ENCODE peak calls at places on chromosomes 6 and 20, in five cellular contexts. One of them, this sample, is unnamed.

GRCh38 chr6:37582309-37582708 is 82.6 kb upstream of the CCDC167 start:
- DNase-seq in brain microvascular endothelial cell: no peak
- DNase-seq in AG04449: peak; percentile 28
- DNase-seq in hepatocyte: no peak
- DNase-seq in H1: no peak
- DNase-seq in this sample: no peak

GRCh38 chr20:16385462-16385861 is 187.8 kb downstream of the KIF16B start:
- DNase-seq in H1: no peak
- DNase-seq in hepatocyte: no peak
- DNase-seq in brain microvascular endothelial cell: no peak
- DNase-seq in AG04449: no peak
- DNase-seq in this sample: no peak

GRCh38 chr6:44051516-44051915 is 75.7 kb downstream of the MRPL14 start:
- DNase-seq in brain microvascular endothelial cell: peak; percentile 80
- DNase-seq in hepatocyte: peak; percentile 64
- DNase-seq in AG04449: no peak
- DNase-seq in H1: no peak
- DNase-seq in this sample: peak; percentile 70

GRCh38 chr20:18977441-18977840 is 163.9 kb downstream of the SCP2D1 start:
- DNase-seq in brain microvascular endothelial cell: no peak
- DNase-seq in H1: no peak
- DNase-seq in hepatocyte: no peak
- DNase-seq in AG04449: no peak
- DNase-seq in this sample: no peak

GRCh38 chr6:144343736-144344428 is 58.7 kb downstream of the UTRN start:
- DNase-seq in H1: no peak
- DNase-seq in brain microvascular endothelial cell: no peak
- DNase-seq in hepatocyte: no peak
- DNase-seq in AG04449: no peak
- DNase-seq in this sample: peak; percentile 33

GRCh38 chr20:2793471-2793870 is 7.0 kb downstream of the CPXM1 start:
- DNase-seq in H1: no peak
- DNase-seq in hepatocyte: no peak
- DNase-seq in brain microvascular endothelial cell: no peak
- DNase-seq in AG04449: no peak
- DNase-seq in this sample: no peak

GRCh38 chr6:24709014-24709711 is 9.8 kb downstream of the C6orf62 start:
- DNase-seq in H1: no peak
- DNase-seq in brain microvascular endothelial cell: no peak
- DNase-seq in hepatocyte: no peak
- DNase-seq in AG04449: no peak
- DNase-seq in this sample: no peak

GRCh38 chr6:63348836-63349235 is 29.1 kb upstream of the LGSN start:
- DNase-seq in H1: no peak
- DNase-seq in AG04449: no peak
- DNase-seq in brain microvascular endothelial cell: no peak
- DNase-seq in hepatocyte: no peak
- DNase-seq in this sample: no peak

GRCh38 chr6:12911387-12911960 is 194.9 kb downstream of the PHACTR1 start:
- DNase-seq in brain microvascular endothelial cell: peak; percentile 4
- DNase-seq in hepatocyte: peak; percentile 50
- DNase-seq in H1: no peak
- DNase-seq in AG04449: no peak
- DNase-seq in this sample: peak; percentile 66

GRCh38 chr6:138590796-138591709 is 91.8 kb upstream of the NHSL1 start:
- DNase-seq in H1: peak; percentile 69
- DNase-seq in brain microvascular endothelial cell: peak; percentile 72
- DNase-seq in AG04449: no peak
- DNase-seq in hepatocyte: peak; percentile 83
- DNase-seq in this sample: peak; percentile 85

GRCh38 chr20:9323622-9324021 is 190.8 kb upstream of the LAMP5 start:
- DNase-seq in hepatocyte: peak; percentile 19
- DNase-seq in AG04449: no peak
- DNase-seq in H1: no peak
- DNase-seq in brain microvascular endothelial cell: no peak
- DNase-seq in this sample: peak; percentile 14

DNA sequence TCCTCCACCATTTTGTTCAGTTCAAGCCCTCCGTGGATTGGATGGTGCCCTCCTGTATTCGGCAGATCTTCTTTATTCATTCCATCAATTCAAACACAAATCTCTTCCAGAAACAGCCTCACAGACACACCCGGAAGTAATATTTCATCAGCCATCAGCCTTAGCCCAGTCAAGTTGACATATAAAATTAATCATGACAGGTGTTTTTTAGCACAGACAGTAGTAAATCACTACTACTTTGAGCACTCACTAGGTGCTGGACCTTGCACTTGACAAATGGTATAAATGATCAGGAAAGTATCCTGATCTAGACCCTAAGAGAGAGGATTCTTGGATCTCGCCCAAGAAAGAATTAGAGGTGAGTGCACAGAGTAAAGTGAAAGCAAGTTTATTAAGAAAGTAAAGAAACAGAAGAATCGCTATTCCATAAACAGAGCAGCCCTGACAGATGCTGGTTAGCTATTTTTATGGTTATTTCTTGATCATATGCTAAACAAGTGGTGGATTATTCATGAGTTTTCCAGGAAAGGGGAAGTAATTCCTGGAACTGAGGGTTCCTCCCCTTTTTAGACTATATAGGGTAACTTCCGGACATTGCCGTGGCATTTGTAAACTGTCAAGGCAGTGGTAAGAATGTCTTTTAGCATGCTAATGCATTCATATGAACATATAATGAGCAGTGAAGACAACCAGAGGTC is 194.6 kb upstream of the LAMP5 start:
- DNase-seq in AG04449: no peak
- DNase-seq in hepatocyte: no peak
- DNase-seq in brain microvascular endothelial cell: no peak
- DNase-seq in H1: no peak
- DNase-seq in this sample: no peak
- TF ChIP-seq CTCF in AG04449: no peak
- TF ChIP-seq CTCF in hepatocyte: no peak
- TF ChIP-seq CTCF in brain microvascular endothelial cell: no peak
- TF ChIP-seq CTCF in H1: no peak
- TF ChIP-seq CTCF in this sample: no peak

DNA sequence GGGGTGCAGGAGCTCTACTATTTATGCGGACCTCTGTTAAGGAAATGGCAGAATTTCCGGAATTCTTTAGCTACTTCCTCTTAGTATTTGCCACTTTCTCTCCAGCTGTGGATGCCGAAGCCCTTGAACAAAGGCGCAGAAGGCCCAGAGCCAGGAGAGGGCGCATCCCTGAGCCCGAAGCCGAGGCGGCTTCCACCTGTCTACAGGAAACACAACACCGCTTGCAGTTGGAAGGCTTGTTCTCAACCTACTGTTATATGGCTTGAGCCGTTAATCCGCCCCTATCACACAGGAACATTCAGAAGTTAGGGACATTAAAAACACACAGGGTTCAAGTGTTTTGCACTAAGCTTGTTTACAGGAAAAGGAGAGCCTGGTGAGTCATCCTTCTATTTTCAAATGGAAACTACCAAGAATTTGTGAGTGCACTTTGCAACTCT is 417.1 kb downstream of the BCKDHB start:
- DNase-seq in hepatocyte: peak; percentile 49
- DNase-seq in H1: peak; percentile 74
- DNase-seq in brain microvascular endothelial cell: no peak
- DNase-seq in AG04449: no peak
- DNase-seq in this sample: peak; percentile 57
- TF ChIP-seq CTCF in hepatocyte: peak; percentile 25
- TF ChIP-seq CTCF in H1: peak; percentile 68
- TF ChIP-seq CTCF in brain microvascular endothelial cell: peak; percentile 46
- TF ChIP-seq CTCF in AG04449: no peak
- TF ChIP-seq CTCF in this sample: peak; percentile 40

GRCh38 chr20:46021361-46022359 is 7.4 kb upstream of the SLC12A5 start:
- DNase-seq in H1: peak; percentile 100
- DNase-seq in AG04449: no peak
- DNase-seq in hepatocyte: peak; percentile 59
- DNase-seq in brain microvascular endothelial cell: no peak
- DNase-seq in this sample: peak; percentile 29

GRCh38 chr20:46022411-46023147 is 6.4 kb upstream of the SLC12A5 start:
- DNase-seq in AG04449: no peak
- DNase-seq in brain microvascular endothelial cell: no peak
- DNase-seq in hepatocyte: peak; percentile 66
- DNase-seq in H1: peak; percentile 92
- DNase-seq in this sample: peak; percentile 31

GRCh38 chr20:46023999-46024398 is 5.0 kb upstream of the SLC12A5 start:
- DNase-seq in AG04449: no peak
- DNase-seq in H1: no peak
- DNase-seq in hepatocyte: no peak
- DNase-seq in brain microvascular endothelial cell: no peak
- DNase-seq in this sample: no peak

GRCh38 chr20:46025376-46025783 is 3.6 kb upstream of the SLC12A5 start:
- DNase-seq in AG04449: no peak
- DNase-seq in H1: no peak
- DNase-seq in brain microvascular endothelial cell: no peak
- DNase-seq in hepatocyte: no peak
- DNase-seq in this sample: no peak

GRCh38 chr20:46023148-46023484 is 5.9 kb upstream of the SLC12A5 start:
- DNase-seq in brain microvascular endothelial cell: no peak
- DNase-seq in AG04449: no peak
- DNase-seq in H1: no peak
- DNase-seq in hepatocyte: no peak
- DNase-seq in this sample: no peak
- TF ChIP-seq CTCF in brain microvascular endothelial cell: no peak
- TF ChIP-seq CTCF in AG04449: no peak
- TF ChIP-seq CTCF in H1: no peak
- TF ChIP-seq CTCF in hepatocyte: no peak
- TF ChIP-seq CTCF in this sample: no peak

GRCh38 chr6:109393882-109394281 is 11.6 kb upstream of the CD164 start:
- DNase-seq in AG04449: no peak
- DNase-seq in brain microvascular endothelial cell: peak; percentile 76
- DNase-seq in hepatocyte: no peak
- DNase-seq in H1: no peak
- DNase-seq in this sample: no peak

GRCh38 chr6:109396319-109396718 is 14.1 kb upstream of the CD164 start:
- DNase-seq in brain microvascular endothelial cell: no peak
- DNase-seq in hepatocyte: no peak
- DNase-seq in AG04449: no peak
- DNase-seq in H1: no peak
- DNase-seq in this sample: no peak

DNA sequence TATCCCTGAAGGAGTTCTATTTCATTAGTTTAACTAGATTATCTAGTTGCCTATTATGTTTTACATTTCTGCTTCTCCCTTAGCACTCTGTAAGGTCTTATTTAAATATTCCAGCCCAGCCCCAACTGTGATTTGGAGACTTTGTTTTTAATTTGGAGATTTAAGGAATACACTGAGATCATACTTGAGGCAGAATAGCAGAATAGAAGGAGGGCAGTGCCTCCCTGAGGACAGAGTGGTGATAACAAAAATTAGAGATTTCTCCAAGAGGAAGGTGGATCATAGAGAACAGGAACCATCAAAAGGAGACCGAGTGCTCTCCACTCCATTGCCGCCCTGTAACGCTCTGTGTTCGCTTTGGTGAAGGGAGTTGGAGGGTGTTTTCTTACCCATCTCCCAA is 14.8 kb upstream of the CD164 start:
- DNase-seq in brain microvascular endothelial cell: no peak
- DNase-seq in AG04449: no peak
- DNase-seq in H1: no peak
- DNase-seq in hepatocyte: no peak
- DNase-seq in this sample: peak; percentile 58
- TF ChIP-seq CTCF in brain microvascular endothelial cell: peak; percentile 42
- TF ChIP-seq CTCF in AG04449: peak; percentile 18
- TF ChIP-seq CTCF in H1: peak; percentile 29
- TF ChIP-seq CTCF in hepatocyte: peak; percentile 35
- TF ChIP-seq CTCF in this sample: peak; percentile 50

DNA sequence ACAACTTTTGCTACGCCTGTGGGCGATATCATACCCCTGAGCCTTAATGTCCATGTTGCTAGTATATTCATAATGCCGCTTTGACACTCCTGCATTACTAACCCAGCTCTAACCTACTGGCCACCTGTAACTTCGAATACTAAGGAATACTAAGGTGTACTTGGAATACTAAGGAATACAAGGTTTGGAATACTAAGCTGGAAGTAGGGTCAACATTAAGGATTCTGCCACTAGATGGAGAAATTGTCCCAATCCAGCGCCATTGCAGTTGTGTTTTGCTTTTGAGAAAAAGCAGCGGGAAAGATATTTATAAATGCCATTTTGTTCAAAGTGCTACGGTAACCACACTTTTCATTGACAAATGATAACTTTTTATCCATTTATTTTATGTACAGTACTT is 10.7 kb downstream of the TBXT start:
- DNase-seq in brain microvascular endothelial cell: peak; percentile 7
- DNase-seq in hepatocyte: peak; percentile 37
- DNase-seq in AG04449: no peak
- DNase-seq in H1: no peak
- DNase-seq in this sample: peak; percentile 29
- TF ChIP-seq CTCF in brain microvascular endothelial cell: peak; percentile 47
- TF ChIP-seq CTCF in hepatocyte: peak; percentile 64
- TF ChIP-seq CTCF in AG04449: no peak
- TF ChIP-seq CTCF in H1: peak; percentile 35
- TF ChIP-seq CTCF in this sample: peak; percentile 43

GRCh38 chr6:142071981-142072380 is 60.7 kb upstream of the GJE1 start:
- DNase-seq in AG04449: no peak
- DNase-seq in brain microvascular endothelial cell: no peak
- DNase-seq in hepatocyte: no peak
- DNase-seq in H1: no peak
- DNase-seq in this sample: no peak
- TF ChIP-seq CTCF in AG04449: no peak
- TF ChIP-seq CTCF in brain microvascular endothelial cell: peak; percentile 33
- TF ChIP-seq CTCF in hepatocyte: no peak
- TF ChIP-seq CTCF in H1: peak; percentile 49
- TF ChIP-seq CTCF in this sample: peak; percentile 11

This sample was measured in fibroblast of pulmonary artery.